ENCODE peak calls at places on chromosomes 3 and 15, in four cellular contexts. B is GDM1, U is astrocyte, D is T-helper 9 cell. V is an unnamed sample.

GRCh38 chr3:41276191-41276590 is 76.9 kb downstream of the CTNNB1 start:
- DNase-seq in B (no peak), D (no peak), U (no peak), V (no peak)

GRCh38 chr15:78133801-78134200 is 2.6 kb upstream of the CIB2 start:
- DNase-seq in B (no peak), U (no peak), D (no peak), V (no peak)

GRCh38 chr15:93305306-93305705 is 216.3 kb upstream of the RGMA start:
- DNase-seq in U (no peak), D (no peak), B (no peak), V (no peak)

GRCh38 chr15:100901296-100901695 is 17.9 kb upstream of the LRRK1 start:
- DNase-seq in U (no peak), B (no peak), D (no peak), V (no peak)

GRCh38 chr3:69411331-69411730 is 25.4 kb upstream of the FRMD4B start:
- DNase-seq in D (no peak), B (no peak), U (peak), V (no peak)

GRCh38 chr15:63189955-63190691 is 717 bp downstream of the RAB8B start:
- DNase-seq in D (no peak), B (no peak), U (no peak), V (no peak)

GRCh38 chr15:52180196-52180835 is 10.9 kb downstream of the GNB5 start:
- DNase-seq in D (peak), B (no peak), U (no peak), V (no peak)

GRCh38 chr3:42509111-42509510 is 6.7 kb downstream of the VIPR1 start:
- DNase-seq in U (no peak), D (no peak), B (no peak), V (no peak)

GRCh38 chr15:82132742-82133141 is 86.9 kb upstream of the MEX3B start:
- DNase-seq in U (peak), D (no peak), B (no peak), V (no peak)

GRCh38 chr3:160531311-160531710 is 34.1 kb downstream of the KPNA4 start:
- DNase-seq in B (no peak), U (no peak), D (no peak), V (no peak)

GRCh38 chr15:75109731-75110130 is 86.3 kb downstream of the PPCDC start:
- DNase-seq in U (no peak), B (peak), D (no peak), V (no peak)

GRCh38 chr3:157347577-157348303 is 88.9 kb upstream of the PTX3 start:
- DNase-seq in D (no peak), B (no peak), U (no peak), V (no peak)

GRCh38 chr3:141407043-141407442 is 38.7 kb downstream of the ZBTB38 start:
- DNase-seq in B (no peak), D (no peak), U (peak), V (no peak)

GRCh38 chr3:145807990-145808389 is 353.0 kb downstream of the PLOD2 start:
- DNase-seq in D (no peak), U (peak), B (no peak), V (no peak)

GRCh38 chr3:140242818-140243276 is 307.9 kb downstream of the CLSTN2 start:
- DNase-seq in B (no peak), D (no peak), U (peak), V (no peak)

GRCh38 chr15:100785181-100786138 is 94.2 kb upstream of the ALDH1A3 start:
- DNase-seq in B (no peak), U (no peak), D (no peak), V (no peak)

GRCh38 chr3:99919694-99920093 is 102.0 kb downstream of the CMSS1 start:
- DNase-seq in D (no peak), B (no peak), U (no peak), V (no peak)

GRCh38 chr3:150747909-150748568 is 14.9 kb downstream of the SIAH2 start:
- DNase-seq in B (no peak), D (no peak), U (no peak), V (no peak)

GRCh38 chr3:172568713-172569112 is 45.5 kb upstream of the TNFSF10 start:
- DNase-seq in D (no peak), B (no peak), U (no peak), V (no peak)

GRCh38 chr3:125684199-125684598 is 88.9 kb upstream of the OSBPL11 start:
- DNase-seq in D (no peak), B (no peak), U (no peak), V (no peak)

GRCh38 chr3:122975924-122976293 is 51.7 kb downstream of the SEMA5B start:
- DNase-seq in B (peak), U (peak), D (no peak), V (no peak)

GRCh38 chr3:171135536-171135935 is 109.0 kb upstream of the SLC2A2 start:
- DNase-seq in B (no peak), D (no peak), U (peak), V (no peak)

GRCh38 chr15:65909831-65910230 is 40.5 kb downstream of the RAB11A start:
- DNase-seq in U (no peak), B (no peak), D (no peak), V (no peak)

GRCh38 chr3:107938128-107938527 is 152.7 kb downstream of the CD47 start:
- DNase-seq in D (no peak), B (no peak), U (peak), V (peak)

GRCh38 chr3:157532529-157533297 is 29.5 kb upstream of the VEPH1 start:
- DNase-seq in U (peak), B (peak), D (no peak), V (no peak)

GRCh38 chr15:65862682-65863081 is 6.6 kb upstream of the RAB11A start:
- DNase-seq in D (no peak), U (peak), B (peak), V (no peak)

GRCh38 chr3:196274585-196274984 is 12.9 kb downstream of the PCYT1A start:
- DNase-seq in D (peak), U (peak), B (no peak), V (no peak)

GRCh38 chr3:156416846-156417581 is 137.9 kb downstream of the SSR3 start:
- DNase-seq in B (no peak), D (no peak), U (peak), V (no peak)

GRCh38 chr15:20349774-20350498 is 191.7 kb downstream of the GOLGA6L6 start:
- DNase-seq in B (no peak), U (no peak), D (no peak), V (no peak)

GRCh38 chr3:37210230-37210629 is 35.8 kb upstream of the LRRFIP2 start:
- DNase-seq in B (no peak), D (no peak), U (peak), V (no peak)

GRCh38 chr3:49910409-49911123 is 6.9 kb upstream of the MST1R start:
- DNase-seq in D (no peak), B (no peak), U (no peak), V (no peak)

GRCh38 chr3:192223815-192224214 is 503.5 kb downstream of the FGF12 start:
- DNase-seq in D (no peak), U (no peak), B (no peak), V (no peak)

GRCh38 chr3:143821862-143822261 is 26.4 kb downstream of the SLC9A9 start:
- DNase-seq in U (no peak), B (no peak), D (no peak), V (no peak)

GRCh38 chr15:51760805-51761204 is 9.4 kb downstream of the TMOD2 start:
- DNase-seq in U (no peak), B (no peak), D (no peak), V (no peak)

GRCh38 chr3:197209366-197210260 is 88.8 kb downstream of the DLG1 start:
- DNase-seq in B (no peak), D (no peak), U (peak), V (no peak)

V was measured in substantia nigra.